ENCODE peak calls at places on chromosome 12, in four cellular contexts. Y is A549; A is endothelial cell; M is stimulated activated CD4-positive, alpha-beta T cell treated with anti-CD3 and anti-CD28 coated beads, Interleukin-1b, Interleukin-23, amount 100 ng/mL, for 48 hours. F is an unnamed sample.
A peak's percentile ranks its signal among the peaks of the same experiment; 100 is the strongest.

GRCh38 chr12:66708704-66709443 is 30.0 kb upstream of the GRIP1 start:
- DNase-seq in A (no peak), Y (no peak), M (no peak), F (no peak)

GRCh38 chr12:64990991-64991570 is 130.0 kb downstream of the WIF1 start:
- DNase-seq in A (no peak), Y (no peak), M (no peak), F (no peak)

GRCh38 chr12:124625867-124626675 is 58.7 kb upstream of the NCOR2 start:
- DNase-seq in Y (peak; percentile 87), M (no peak), A (peak; percentile 21), F (no peak)

GRCh38 chr12:2154050-2154449 is 101.3 kb downstream of the CACNA1C start:
- DNase-seq in Y (no peak), A (no peak), M (no peak), F (no peak)

GRCh38 chr12:3038931-3039510 is 38.2 kb upstream of the TSPAN9 start:
- DNase-seq in A (no peak), M (no peak), Y (no peak), F (no peak)

GRCh38 chr12:1920971-1921370 is 2.5 kb upstream of the CACNA2D4 start:
- DNase-seq in A (peak; percentile 50), M (no peak), Y (no peak), F (no peak)

GRCh38 chr12:93776581-93777018 is 99.4 kb downstream of the CRADD start:
- DNase-seq in M (no peak), A (no peak), Y (no peak), F (no peak)

GRCh38 chr12:89461649-89462612 is 62.7 kb downstream of the GALNT4 start:
- DNase-seq in Y (peak; percentile 64), M (no peak), A (no peak), F (no peak)

GRCh38 chr12:16359512-16360491 is 12.4 kb downstream of the MGST1 start:
- DNase-seq in Y (peak; percentile 72), M (peak; percentile 31), A (peak; percentile 81), F (peak; percentile 28)

GRCh38 chr12:39574785-39575497 is 44.7 kb downstream of the ABCD2 start:
- DNase-seq in Y (no peak), M (no peak), A (no peak), F (no peak)

GRCh38 chr12:132766380-132767085 is 4.9 kb upstream of the ANKLE2 start:
- DNase-seq in A (no peak), Y (no peak), M (no peak), F (no peak)

GRCh38 chr12:115998119-115998633 is 279.3 kb downstream of the MED13L start:
- DNase-seq in M (no peak), A (peak; percentile 24), Y (peak; percentile 56), F (peak; percentile 48)

GRCh38 chr12:47650469-47650868 is 55.4 kb downstream of the RPAP3 start:
- DNase-seq in A (no peak), Y (no peak), M (no peak), F (no peak)

GRCh38 chr12:130014485-130014807 is 110.6 kb upstream of the TMEM132D start:
- DNase-seq in A (no peak), M (no peak), Y (peak; percentile 17), F (no peak)